ENCODE peak calls at places on chromosome 11, in seven cellular contexts. J is epithelial cell of proximal tubule; C is gastrocnemius medialis; Y is activated CD8-positive, alpha-beta memory T cell treated with anti-CD3 and anti-CD28 coated beads for 4 hours; M is choroid plexus epithelial cell; L is Kasumi-1; U is iPS-NIHi11. W is an unnamed sample.

GRCh38 chr11:117292616-117293015 is 1.5 kb downstream of the BACE1-AS start:
- DNase-seq in L (no peak), Y (no peak), U (no peak), M (no peak), J (no peak), C (no peak), W (no peak)

GRCh38 chr11:1086171-1087102 is 11.8 kb downstream of the MUC2 start:
- DNase-seq in L (no peak), C (no peak), J (no peak), U (no peak), M (no peak), Y (no peak), W (peak; percentile 30)

GRCh38 chr11:31437742-31438435 is 68.2 kb downstream of the DNAJC24 start:
- DNase-seq in J (no peak), Y (no peak), L (no peak), U (no peak), C (no peak), M (peak; percentile 74), W (no peak)

GRCh38 chr11:100629671-100630070 is 57.4 kb upstream of the ARHGAP42 start:
- DNase-seq in Y (no peak), J (no peak), M (peak; percentile 71), L (no peak), C (no peak), U (no peak), W (peak; percentile 22)

GRCh38 chr11:118820412-118821357 is 29.7 kb upstream of the DDX6 start:
- DNase-seq in C (peak; percentile 92), J (peak; percentile 55), M (no peak), Y (no peak), U (peak; percentile 56), L (no peak), W (no peak)

GRCh38 chr11:12674571-12674935 is 332 bp downstream of the TEAD1 start:
- DNase-seq in U (peak; percentile 70), Y (no peak), L (no peak), C (no peak), J (no peak), M (peak; percentile 22), W (no peak)

GRCh38 chr11:134749040-134749586 is 337.1 kb upstream of the B3GAT1 start:
- DNase-seq in L (no peak), U (no peak), Y (no peak), J (no peak), M (no peak), C (no peak), W (no peak)

GRCh38 chr11:133520707-133521106 is 11.6 kb downstream of the OPCML start:
- DNase-seq in J (no peak), U (no peak), M (no peak), C (no peak), Y (no peak), L (no peak), W (no peak)

GRCh38 chr11:58286249-58286648 is 18.2 kb upstream of the OR10W1 start:
- DNase-seq in J (peak; percentile 7), Y (no peak), C (no peak), U (peak; percentile 29), M (peak; percentile 54), L (peak; percentile 79), W (peak; percentile 47)

GRCh38 chr11:57597971-57598830 is 716 bp downstream of the SERPING1 start:
- DNase-seq in J (no peak), Y (no peak), C (peak; percentile 67), U (peak; percentile 93), L (no peak), M (peak; percentile 69), W (peak; percentile 61)

GRCh38 chr11:123356539-123356938 is 73.5 kb upstream of the GRAMD1B start:
- DNase-seq in J (no peak), Y (no peak), U (no peak), L (no peak), M (no peak), C (no peak), W (no peak)

GRCh38 chr11:2564588-2565440 is 120.0 kb downstream of the KCNQ1 start:
- DNase-seq in M (no peak), L (no peak), Y (no peak), C (no peak), U (no peak), J (no peak), W (no peak)

GRCh38 chr11:127490896-127491295 is 490.3 kb upstream of the KIRREL3 start:
- DNase-seq in U (no peak), M (no peak), J (no peak), Y (no peak), L (no peak), C (no peak), W (no peak)

GRCh38 chr11:114073506-114074381 is 14.2 kb downstream of the ZBTB16 start:
- DNase-seq in L (no peak), M (no peak), J (no peak), Y (no peak), C (peak; percentile 46), U (no peak), W (no peak)

GRCh38 chr11:125916683-125917337 is 12.5 kb downstream of the DDX25 start:
- DNase-seq in M (no peak), Y (no peak), J (no peak), U (no peak), C (no peak), L (no peak), W (no peak)

GRCh38 chr11:47071871-47072270 is 104.8 kb downstream of the ARFGAP2 start:
- DNase-seq in L (no peak), J (no peak), U (no peak), C (peak; percentile 31), M (peak; percentile 6), Y (no peak), W (no peak)

GRCh38 chr11:96186806-96187205 is 156.2 kb downstream of the MAML2 start:
- DNase-seq in J (no peak), L (no peak), M (no peak), U (no peak), C (no peak), Y (no peak), W (no peak)

GRCh38 chr11:117226388-117227385 is 5.2 kb downstream of the PCSK7 start:
- DNase-seq in C (peak; percentile 67), U (peak; percentile 78), J (peak; percentile 27), Y (no peak), M (peak; percentile 88), L (peak; percentile 92), W (peak; percentile 81)

GRCh38 chr11:14620027-14620511 is 23.5 kb upstream of the PDE3B start:
- DNase-seq in J (no peak), C (no peak), U (no peak), M (peak; percentile 57), L (no peak), Y (no peak), W (no peak)

W was measured in Caco-2.